ENCODE peak calls at places on chromosomes 7 and 10, in nine cellular contexts. R is neural progenitor cell, P is psoas muscle, F is bronchial epithelial cell, I is fibroblast of lung, N is thoracic aorta, K is BE2C, Q is hepatocyte, G is adrenal gland. V is an unnamed sample. For H3K27me3, the result is how much of the 10 kb centered on the place peaks cover.

GRCh38 chr10:99560277-99561126 is 27.8 kb downstream of the NKX2-3 start:
- DNase-seq in R (peak), P (no peak), F (peak), I (peak), N (no peak), K (peak), Q (peak), G (peak), V (no peak)

GRCh38 chr7:124364283-124364682 is 331.4 kb upstream of the TMEM229A start:
- DNase-seq in R (no peak), P (no peak), F (no peak), I (no peak), N (no peak), K (no peak), Q (no peak), G (no peak), V (no peak)

GRCh38 chr7:6096581-6096980 is 65.4 kb downstream of the ANKRD61 start:
- DNase-seq in R (no peak), P (no peak), F (no peak), I (no peak), N (no peak), K (no peak), Q (no peak), G (no peak), V (no peak)

GRCh38 chr10:95560288-95561199 is 627 bp downstream of the SORBS1 start:
- DNase-seq in R (peak), P (peak), F (no peak), I (peak), N (no peak), K (peak), Q (peak), G (peak), V (peak)

GRCh38 chr7:30412810-30413504 is 65.6 kb downstream of the NOD1 start:
- DNase-seq in R (peak), P (no peak), F (peak), I (peak), N (no peak), K (peak), Q (peak), G (peak), V (no peak)

GRCh38 chr10:92891885-92892705 is 43.8 kb downstream of the EXOC6 start:
- DNase-seq in R (no peak), P (peak), F (peak), I (peak), N (no peak), K (peak), Q (peak), G (peak), V (no peak)

GRCh38 chr10:130430291-130430690 is 294.1 kb downstream of the GLRX3 start:
- DNase-seq in R (no peak), P (no peak), F (no peak), I (no peak), N (no peak), K (no peak), Q (no peak), G (no peak), V (no peak)

GRCh38 chr7:40827217-40828085 is 692.6 kb downstream of the SUGCT start:
- DNase-seq in R (peak), P (no peak), F (peak), I (no peak), N (no peak), K (no peak), Q (peak), G (no peak), V (no peak)

GRCh38 chr10:120285408-120285807 is 171.6 kb upstream of the PLPP4 start:
- DNase-seq in R (no peak), P (no peak), F (no peak), I (no peak), N (no peak), K (no peak), Q (no peak), G (no peak), V (no peak)

GRCh38 chr10:70715853-70716795 is 43.8 kb downstream of the ADAMTS14 start:
- DNase-seq in R (peak), P (no peak), F (no peak), I (peak), N (no peak), K (peak), Q (peak), G (no peak), V (no peak)

GRCh38 chr7:2729893-2730716 is 42.1 kb downstream of the AMZ1 start:
- DNase-seq in R (no peak), P (peak), F (no peak), I (peak), N (no peak), K (no peak), Q (no peak), G (no peak), V (no peak)

GRCh38 chr7:138837627-138838026 is 39.6 kb upstream of the ATP6V0A4 start:
- DNase-seq in R (no peak), P (no peak), F (peak), I (peak), N (no peak), K (no peak), Q (peak), G (peak), V (no peak)

GRCh38 chr10:86041116-86041515 is 325.5 kb downstream of the GRID1 start:
- DNase-seq in R (no peak), P (no peak), F (no peak), I (no peak), N (no peak), K (no peak), Q (no peak), G (no peak), V (no peak)

DNA sequence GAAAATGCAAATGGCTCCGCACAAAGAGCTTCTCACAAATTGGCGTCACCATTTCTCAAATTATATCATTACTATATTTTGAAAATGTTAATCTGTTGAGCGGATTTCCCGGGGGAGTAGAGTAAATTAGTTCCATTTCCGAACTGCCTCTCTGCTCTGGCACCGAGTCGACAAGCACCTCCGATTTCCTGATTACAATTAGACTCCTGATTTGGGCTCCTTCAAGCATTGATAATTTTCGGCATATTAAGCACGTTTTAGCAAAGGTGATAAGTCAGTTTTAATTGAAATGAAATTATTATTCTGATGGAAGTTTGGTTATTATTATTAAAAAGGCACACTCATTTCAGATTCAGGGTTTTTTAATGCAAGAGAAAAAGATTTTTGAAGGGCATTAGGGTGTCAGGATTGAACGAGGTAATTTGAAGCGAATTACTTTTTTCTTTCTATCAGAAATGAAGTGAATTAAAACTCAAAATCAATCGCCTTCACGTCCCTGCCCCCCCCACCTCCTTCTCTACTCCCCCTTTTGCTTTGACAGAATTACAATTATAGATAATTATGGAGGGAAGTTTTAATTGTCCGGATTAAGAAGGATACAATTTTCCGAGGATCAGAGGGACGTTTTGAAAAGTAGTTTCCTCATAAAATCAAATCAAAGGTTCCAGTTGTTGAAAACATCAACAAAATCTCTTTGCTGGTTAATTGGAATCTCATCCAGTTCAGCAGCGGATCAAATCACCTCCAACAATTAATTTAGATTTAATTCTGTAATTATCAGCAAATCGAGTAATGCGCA is 3.9 kb upstream of the UNCX start:
- DNase-seq in R (no peak), P (no peak), F (no peak), I (no peak), N (no peak), K (no peak), Q (no peak), G (no peak), V (no peak)
- H3K4me3 ChIP-seq in R (no peak), P (no peak), F (no peak), I (no peak), N (no peak), K (no peak), Q (no peak), G (no peak), V (no peak)

DNA sequence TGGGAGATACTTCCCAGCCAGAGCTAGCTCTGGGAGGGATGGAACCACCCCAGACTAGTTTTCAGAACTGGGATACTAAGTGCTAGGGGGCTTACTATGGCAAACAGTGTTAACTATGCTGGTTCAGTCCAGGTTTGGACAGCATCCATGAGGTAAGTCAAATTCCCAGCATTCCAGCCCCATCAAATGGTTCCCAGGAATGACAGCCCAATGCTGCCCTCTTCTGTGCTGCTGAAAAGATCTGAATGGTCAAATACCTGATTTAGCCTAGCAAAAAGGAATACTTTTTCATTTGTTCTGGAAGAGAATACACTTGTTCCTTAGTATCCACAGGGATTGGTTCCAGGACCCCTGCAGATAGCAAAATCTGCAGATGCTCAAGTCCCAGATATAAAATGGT is 141.8 kb upstream of the CCDC6 start:
- DNase-seq in R (peak), P (no peak), F (peak), I (no peak), N (no peak), K (peak), Q (peak), G (peak), V (no peak)
- TF ChIP-seq CTCF in R (peak), P (no peak), F (peak), I (peak), N (no peak), K (peak), Q (peak), G (peak), V (peak)

GRCh38 chr7:97090761-97091353 is 26.6 kb upstream of the SDHAF3 start:
- DNase-seq in R (peak), P (no peak), F (no peak), I (no peak), N (no peak), K (no peak), Q (no peak), G (no peak), V (no peak)
- H3K27me3 ChIP-seq in R (under half), P (under half), F (under half), I (under half), N (under half), K (under half), Q (under half), G (under half), V (under half)

DNA sequence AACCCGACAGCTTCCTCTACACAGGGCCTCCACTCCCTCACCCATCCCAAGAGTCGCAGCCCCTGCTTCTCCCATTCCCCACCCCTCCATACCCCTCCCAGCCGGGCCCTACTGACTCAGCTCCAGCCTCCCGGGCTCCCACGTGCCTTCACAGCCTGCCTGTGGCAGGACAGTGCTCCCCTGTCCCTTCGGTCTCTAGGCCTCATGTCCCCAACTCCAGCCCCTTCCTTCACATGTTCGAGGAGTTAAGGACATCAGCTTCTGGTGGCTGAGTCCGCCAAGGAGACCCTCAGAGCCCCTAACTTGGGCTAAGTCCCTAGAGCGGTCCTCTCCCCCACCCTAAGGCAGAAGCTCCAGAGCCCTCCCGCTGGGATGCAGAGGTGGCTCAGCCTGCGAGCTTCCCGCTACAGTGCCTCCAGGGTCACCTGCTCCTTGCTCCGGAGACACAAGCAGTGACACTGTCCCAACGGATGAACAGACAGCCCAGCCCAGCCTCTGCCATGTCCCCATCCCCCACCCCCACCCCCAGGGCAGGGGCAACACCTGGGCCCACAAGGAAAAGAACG is 800 bp downstream of the SMARCD3 start:
- DNase-seq in R (peak), P (peak), F (no peak), I (peak), N (no peak), K (no peak), Q (no peak), G (peak), V (no peak)
- H3K4me3 ChIP-seq in R (peak), P (peak), F (peak), I (peak), N (peak), K (peak), Q (peak), G (peak), V (no peak)

GRCh38 chr10:7819126-7819470 is 793 bp downstream of the TAF3 start:
- DNase-seq in R (peak), P (peak), F (peak), I (peak), N (no peak), K (peak), Q (peak), G (peak), V (no peak)
- TF ChIP-seq CTCF in R (peak), P (peak), F (peak), I (peak), N (no peak), K (peak), Q (peak), G (peak), V (peak)

DNA sequence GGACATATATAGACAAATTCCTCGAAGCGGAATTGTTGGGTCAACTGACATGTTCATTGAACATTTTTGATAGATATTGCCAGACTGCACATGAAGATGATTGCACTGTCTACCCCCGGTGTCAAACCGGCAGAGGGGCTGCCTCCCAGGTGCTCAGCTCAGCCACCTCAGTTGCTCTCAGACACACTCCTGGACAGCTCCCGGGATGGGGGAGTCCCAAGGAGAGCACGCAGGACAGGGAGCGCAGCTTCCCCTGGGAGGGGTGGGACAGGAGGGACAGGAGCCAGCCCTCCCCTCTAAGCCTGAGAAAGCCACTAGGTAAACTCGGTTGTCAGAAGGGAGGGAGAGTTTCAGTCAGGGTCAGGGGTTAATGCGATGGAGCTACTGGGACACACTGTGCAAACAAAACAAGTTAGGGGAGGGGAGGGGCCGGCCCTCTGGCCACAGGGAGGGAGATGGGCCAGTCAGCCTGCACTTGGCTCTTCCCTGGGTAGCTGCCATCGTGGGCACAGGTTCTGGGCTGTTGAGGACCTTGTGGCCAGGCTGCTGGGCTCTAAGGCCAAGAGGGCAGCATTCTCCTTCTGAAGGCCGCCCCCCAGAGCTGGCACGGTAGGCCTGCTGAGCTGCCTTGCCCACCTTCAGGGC is 31.1 kb downstream of the KAZALD1 start:
- DNase-seq in R (peak), P (no peak), F (no peak), I (no peak), N (no peak), K (no peak), Q (no peak), G (no peak), V (no peak)
- H3K27me3 ChIP-seq in R (half or more), P (half or more), F (under half), I (under half), N (under half), K (under half), Q (under half), G (half or more), V (under half)

GRCh38 chr7:1379202-1379601 is 80.1 kb downstream of the MICALL2 start:
- DNase-seq in R (no peak), P (no peak), F (no peak), I (no peak), N (no peak), K (no peak), Q (no peak), G (no peak), V (no peak)
- H3K4me3 ChIP-seq in R (no peak), P (no peak), F (no peak), I (no peak), N (no peak), K (no peak), Q (no peak), G (no peak), V (no peak)

V was measured in GM06990.